ENCODE peak calls at places on chromosomes 7 and 10, in ten cellular contexts. R, Y, P, Z, U, Q, V, D, S and J are unnamed samples.

GRCh38 chr10:114151486-114151885 is 22.5 kb downstream of the CCDC186 start:
- DNase-seq in V (no peak), U (no peak), P (no peak), D (no peak), Q (no peak), Z (no peak), Y (peak), R (no peak), S (no peak), J (peak)

GRCh38 chr7:130180571-130180971 is 24.6 kb downstream of the TMEM209 start:
- DNase-seq in R (no peak), Y (no peak), D (no peak), S (no peak), U (no peak), Z (no peak), Q (no peak), V (no peak), P (no peak), J (no peak)

GRCh38 chr7:139783647-139784385 is 6.0 kb upstream of the HIPK2 start:
- DNase-seq in S (no peak), V (no peak), Y (no peak), U (no peak), D (no peak), Z (no peak), P (no peak), R (no peak), Q (no peak), J (no peak)

GRCh38 chr10:124343351-124344265 is 75.1 kb downstream of the OAT start:
- DNase-seq in P (no peak), Z (no peak), S (no peak), Q (no peak), D (no peak), R (no peak), Y (no peak), U (no peak), V (no peak), J (no peak)

GRCh38 chr7:38215115-38215514 is 37.1 kb downstream of the STARD3NL start:
- DNase-seq in R (no peak), Y (no peak), D (no peak), V (no peak), S (no peak), Q (no peak), U (peak), P (no peak), Z (no peak), J (no peak)

GRCh38 chr10:66928000-66928770 is 2.3 kb downstream of the LRRTM3 start:
- DNase-seq in Q (peak), Y (no peak), S (no peak), D (no peak), V (no peak), P (no peak), Z (peak), R (no peak), U (no peak), J (no peak)

GRCh38 chr7:8147760-8148463 is 114.1 kb downstream of the ICA1 start:
- DNase-seq in Q (no peak), P (no peak), U (no peak), R (no peak), Z (no peak), S (no peak), Y (no peak), D (no peak), V (no peak), J (no peak)

GRCh38 chr7:73622909-73623797 is 1.2 kb downstream of the MLXIPL start:
- DNase-seq in U (peak), R (no peak), S (no peak), Q (peak), D (peak), P (no peak), Y (no peak), Z (peak), V (peak), J (no peak)

GRCh38 chr10:15232279-15232678 is 63.8 kb upstream of the NMT2 start:
- DNase-seq in R (no peak), Y (no peak), D (no peak), S (no peak), U (no peak), Q (no peak), Z (no peak), P (no peak), V (no peak), J (no peak)

GRCh38 chr7:143405158-143405557 is 3.5 kb downstream of the EPHA1 start:
- DNase-seq in S (no peak), R (no peak), P (no peak), Q (peak), U (no peak), Y (no peak), Z (peak), D (peak), V (no peak), J (no peak)

GRCh38 chr10:117005454-117006055 is 568 bp upstream of the SHTN1 start:
- DNase-seq in D (peak), V (no peak), R (no peak), U (peak), Z (no peak), S (peak), Q (no peak), P (no peak), Y (peak), J (no peak)

GRCh38 chr10:17227367-17228080 is 517 bp upstream of the VIM start:
- DNase-seq in R (peak), Q (no peak), V (no peak), Z (no peak), U (no peak), Y (no peak), P (no peak), D (no peak), S (no peak), J (no peak)

GRCh38 chr10:1100691-1101368 is 44.6 kb downstream of the WDR37 start:
- DNase-seq in V (no peak), R (no peak), Q (no peak), D (no peak), S (no peak), Z (no peak), U (no peak), Y (no peak), P (no peak), J (no peak)

GRCh38 chr10:95183451-95184230 is 10.4 kb upstream of the ACSM6 start:
- DNase-seq in Z (peak), V (peak), Q (peak), D (peak), Y (peak), R (peak), U (peak), P (peak), S (peak), J (peak)

GRCh38 chr7:114921636-114922150 is at the start of gene MDFIC:
- DNase-seq in D (no peak), S (peak), U (peak), P (no peak), V (peak), R (no peak), Q (no peak), Y (peak), Z (no peak), J (no peak)

GRCh38 chr10:38127812-38128211 is 33.7 kb downstream of the ZNF37A start:
- DNase-seq in V (no peak), P (no peak), Q (no peak), Y (no peak), S (no peak), Z (no peak), U (no peak), D (no peak), R (no peak), J (no peak)

GRCh38 chr7:16431646-16432424 is 10.5 kb upstream of the CRPPA start:
- DNase-seq in U (peak), V (no peak), Q (no peak), Z (no peak), D (no peak), R (no peak), S (no peak), P (peak), Y (peak), J (peak)

GRCh38 chr7:121262221-121262620 is 66.6 kb upstream of the WNT16 start:
- DNase-seq in Y (no peak), V (no peak), R (no peak), Z (no peak), Q (no peak), D (no peak), S (no peak), U (no peak), P (no peak), J (no peak)

GRCh38 chr7:106604303-106604918 is 56.5 kb downstream of the CCDC71L start:
- DNase-seq in V (no peak), U (no peak), R (no peak), Q (no peak), D (no peak), Z (no peak), S (no peak), P (no peak), Y (no peak), J (no peak)

GRCh38 chr7:44565795-44566559 is 7.7 kb downstream of the DDX56 start:
- DNase-seq in R (no peak), Z (no peak), U (no peak), Y (no peak), D (no peak), S (no peak), Q (no peak), V (no peak), P (no peak), J (no peak)

GRCh38 chr7:29077181-29077580 is 69.2 kb downstream of the CPVL start:
- DNase-seq in D (no peak), V (no peak), Q (no peak), P (no peak), Y (no peak), U (no peak), R (no peak), S (no peak), Z (no peak), J (no peak)

GRCh38 chr10:59894114-59894513 is 12.2 kb downstream of the CCDC6 start:
- DNase-seq in S (peak), P (peak), U (peak), Z (peak), V (no peak), Q (no peak), Y (no peak), R (no peak), D (no peak), J (peak)

GRCh38 chr7:146864644-146865043 is 748.0 kb downstream of the CNTNAP2 start:
- DNase-seq in Z (no peak), R (no peak), V (no peak), U (no peak), Y (no peak), Q (no peak), P (no peak), S (no peak), D (no peak), J (no peak)

GRCh38 chr7:66877577-66878300 is 43.3 kb upstream of the TMEM248 start:
- DNase-seq in V (no peak), S (no peak), Z (no peak), Y (no peak), Q (no peak), D (no peak), P (no peak), U (no peak), R (peak), J (no peak)

GRCh38 chr7:157661611-157661975 is 324.8 kb downstream of the DNAJB6 start:
- DNase-seq in Z (no peak), R (no peak), P (no peak), V (no peak), Y (no peak), U (peak), S (no peak), Q (no peak), D (peak), J (no peak)

GRCh38 chr10:32929634-32930033 is 28.4 kb downstream of the ITGB1 start:
- DNase-seq in D (no peak), Y (no peak), Z (no peak), V (no peak), Q (no peak), U (no peak), S (no peak), R (no peak), P (no peak), J (no peak)

GRCh38 chr7:2279873-2280272 is 34.4 kb downstream of the SNX8 start:
- DNase-seq in U (no peak), Y (no peak), Z (no peak), V (no peak), S (no peak), Q (no peak), D (no peak), R (no peak), P (no peak), J (no peak)

GRCh38 chr10:74097776-74098175 is 52.9 kb downstream of the AP3M1 start:
- DNase-seq in Q (no peak), R (no peak), S (no peak), Y (no peak), U (no peak), P (no peak), D (no peak), Z (no peak), V (no peak), J (no peak)

DNA sequence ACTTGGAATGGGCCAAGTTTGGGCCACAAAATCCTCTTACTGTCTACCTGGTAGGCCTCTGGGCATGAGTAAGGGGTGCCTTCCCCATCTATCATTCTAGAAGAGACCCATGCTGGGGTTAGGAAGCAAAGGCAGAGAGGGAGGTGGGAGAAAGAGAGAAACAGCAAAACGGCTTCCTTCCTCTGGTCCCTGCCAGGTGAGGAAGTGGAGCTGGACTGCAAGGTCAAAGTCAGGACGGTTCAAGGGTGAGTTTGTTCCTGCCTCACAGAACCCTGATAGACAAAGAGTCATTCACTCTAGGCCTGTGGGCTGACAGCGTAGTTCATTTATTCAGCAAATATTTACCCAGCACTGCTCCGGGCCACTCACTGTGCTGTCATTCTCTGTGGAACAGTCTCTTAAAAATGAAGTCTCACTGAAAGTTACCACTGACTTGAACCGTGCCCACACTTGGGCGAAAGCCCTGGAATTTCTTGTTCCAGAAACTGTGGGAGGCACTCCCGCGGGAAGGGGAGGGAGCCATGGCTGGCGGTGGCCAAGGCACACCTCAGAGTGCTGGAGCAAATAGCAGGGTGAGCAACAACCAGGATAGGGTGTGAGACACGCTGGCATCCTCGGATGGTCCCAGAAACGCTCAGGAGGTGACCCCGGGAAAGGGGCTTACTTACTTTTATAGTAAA is 26.2 kb upstream of the ECHDC3 start:
- DNase-seq in S (no peak), Q (no peak), D (peak), Y (no peak), Z (no peak), P (peak), R (no peak), V (no peak), U (peak), J (no peak)
- TF ChIP-seq POLR2A in S (no peak), Q (no peak), D (no peak), Y (no peak), Z (no peak), P (no peak), R (no peak), V (no peak), U (peak), J (no peak)

DNA sequence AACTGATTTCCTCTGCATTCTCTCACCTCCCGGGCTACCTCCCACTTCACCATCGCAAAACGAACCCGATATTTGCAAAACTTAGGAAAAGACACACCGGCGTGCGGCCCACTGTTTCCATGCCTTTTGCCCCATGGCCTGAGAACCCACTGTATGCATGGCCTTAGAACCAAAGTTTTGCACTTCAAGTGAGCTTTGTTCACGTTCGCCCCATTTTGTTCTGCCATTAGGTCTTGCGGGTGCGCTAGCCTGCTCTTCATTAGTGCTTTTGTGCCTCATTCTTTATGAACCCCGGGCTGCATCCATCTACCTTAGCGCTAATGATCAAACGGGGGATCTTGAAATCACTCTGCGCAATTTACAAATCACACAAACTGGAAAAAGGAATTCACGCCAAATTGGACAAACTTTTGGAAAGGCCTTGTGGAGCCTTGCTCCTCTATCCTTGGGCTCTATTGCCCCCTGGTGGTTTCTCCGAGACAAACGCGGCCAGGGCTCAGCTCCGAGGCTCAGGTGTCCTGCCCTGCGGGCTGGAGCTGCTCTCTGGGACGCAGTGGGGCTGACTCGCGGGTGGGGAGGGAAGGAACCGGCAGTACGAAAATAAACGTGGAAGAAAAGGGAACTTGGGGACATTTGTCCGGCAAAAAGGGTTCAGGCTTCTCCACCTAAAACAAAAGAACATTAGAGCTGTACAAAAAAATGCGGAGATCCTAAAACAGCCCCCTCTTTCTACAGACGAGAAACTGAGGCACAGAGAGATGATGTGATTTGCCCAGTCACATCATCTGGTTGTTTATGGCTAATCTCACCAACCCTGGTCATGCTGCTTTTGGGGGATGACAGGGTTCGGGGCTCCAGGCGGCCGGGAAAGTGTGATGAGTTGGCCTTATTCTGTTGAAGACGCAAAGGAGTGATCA is 300.4 kb upstream of the NFE2L3 start:
- DNase-seq in S (peak), V (peak), U (peak), R (no peak), Z (peak), P (peak), D (peak), Y (peak), Q (peak), J (peak)
- TF ChIP-seq POLR2A in S (no peak), V (no peak), U (no peak), R (no peak), Z (no peak), P (no peak), D (no peak), Y (no peak), Q (no peak), J (no peak)

DNA sequence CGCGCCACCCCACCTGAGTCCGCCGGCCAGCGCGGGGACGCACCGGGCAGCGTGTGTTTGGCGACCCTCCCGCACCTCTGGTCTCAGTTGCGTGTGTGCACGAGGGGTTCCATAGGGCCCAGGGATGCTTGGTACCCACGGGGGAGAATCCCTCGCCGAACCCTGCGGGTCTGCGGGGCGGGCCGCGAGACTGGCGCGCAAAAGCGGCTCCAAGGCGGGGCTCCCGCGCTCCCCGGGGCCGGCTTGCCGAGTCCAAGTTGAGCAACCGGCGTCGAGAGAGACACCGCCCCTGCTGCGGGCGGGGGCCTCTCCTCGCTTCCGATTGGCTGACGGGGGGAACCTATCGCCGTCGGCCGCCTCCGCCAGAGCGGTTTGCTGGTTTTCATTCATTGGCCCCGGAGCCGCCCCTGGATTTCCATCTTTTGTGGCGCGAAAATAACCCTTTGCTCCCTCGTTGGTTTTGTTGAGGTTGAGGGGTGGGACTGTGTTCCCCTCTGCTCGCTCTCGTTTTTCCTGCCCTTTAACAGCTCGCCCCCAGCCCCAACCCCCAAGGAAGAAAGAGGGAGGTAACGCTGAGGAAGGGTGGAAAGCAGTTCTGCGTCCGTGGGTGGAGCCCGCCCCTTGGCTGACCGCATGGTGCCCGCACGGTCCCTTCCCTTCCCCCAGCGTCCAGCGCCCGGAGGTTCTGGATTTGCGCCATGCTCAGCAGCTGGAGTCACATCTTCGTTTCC is 4.0 kb upstream of the IGF2BP3 start:
- DNase-seq in U (peak), R (peak), P (peak), Y (peak), Q (peak), S (no peak), Z (peak), D (peak), V (peak), J (peak)
- TF ChIP-seq POLR2A in U (no peak), R (peak), P (no peak), Y (peak), Q (no peak), S (no peak), Z (no peak), D (no peak), V (no peak), J (peak)

GRCh38 chr10:79285315-79286185 is 61.7 kb upstream of the PPIF start:
- DNase-seq in S (no peak), P (no peak), D (no peak), U (no peak), V (no peak), Y (no peak), Z (no peak), R (peak), Q (no peak), J (no peak)
- TF ChIP-seq POLR2A in S (no peak), P (no peak), D (no peak), U (no peak), V (no peak), Y (no peak), Z (no peak), R (peak), Q (no peak), J (no peak)

DNA sequence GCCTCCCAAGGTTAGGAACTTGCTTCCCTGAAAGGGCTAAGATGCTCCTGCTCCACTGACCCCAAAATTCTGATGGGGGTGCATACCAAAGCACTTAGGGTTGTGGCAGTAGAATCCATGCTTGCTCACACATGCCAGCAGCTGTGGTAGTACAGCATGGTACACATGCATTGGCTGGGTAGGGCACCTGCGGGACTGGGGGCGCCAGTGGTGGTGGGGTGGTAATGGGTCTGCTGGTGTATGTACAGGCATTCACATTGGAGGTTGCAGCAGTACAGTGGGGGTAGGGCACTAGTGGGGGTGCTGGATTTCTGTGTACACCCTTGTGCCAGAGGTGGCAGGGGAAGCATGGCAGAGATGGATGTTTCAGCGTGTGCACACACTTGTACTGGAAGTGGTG is 72.3 kb upstream of the TAS2R16 start:
- DNase-seq in Q (no peak), Z (no peak), V (no peak), U (no peak), D (no peak), P (no peak), R (no peak), Y (no peak), S (no peak), J (no peak)
- TF ChIP-seq POLR2A in Q (no peak), Z (no peak), V (no peak), U (no peak), D (no peak), P (no peak), R (no peak), Y (no peak), S (no peak), J (no peak)